ENCODE peak calls at places on chromosomes 16 and 17, in five cellular contexts. One of them, this sample, is unnamed.

GRCh38 chr17:6461792-6462524 is 17.7 kb downstream of the PIMREG start:
- DNase-seq in anterior cingulate cortex: no peak
- DNase-seq in mucosa of gallbladder: no peak
- DNase-seq in GM03348: no peak
- DNase-seq in activated CD4-positive, alpha-beta T cell treated with anti-CD3 and anti-CD28 coated beads, Interleukin-2, amount 50 U/mL, for 1 hour: no peak
- DNase-seq in this sample: no peak

GRCh38 chr16:2964416-2965223 is 545 bp downstream of the KREMEN2 start:
- DNase-seq in anterior cingulate cortex: no peak
- DNase-seq in mucosa of gallbladder: no peak
- DNase-seq in GM03348: peak
- DNase-seq in activated CD4-positive, alpha-beta T cell treated with anti-CD3 and anti-CD28 coated beads, Interleukin-2, amount 50 U/mL, for 1 hour: peak
- DNase-seq in this sample: peak

GRCh38 chr16:85557976-85558589 is 55.0 kb upstream of the GSE1 start:
- DNase-seq in anterior cingulate cortex: no peak
- DNase-seq in mucosa of gallbladder: peak
- DNase-seq in GM03348: peak
- DNase-seq in activated CD4-positive, alpha-beta T cell treated with anti-CD3 and anti-CD28 coated beads, Interleukin-2, amount 50 U/mL, for 1 hour: no peak
- DNase-seq in this sample: no peak

GRCh38 chr17:50799582-50799981 is 32.3 kb upstream of the ANKRD40CL start:
- DNase-seq in anterior cingulate cortex: no peak
- DNase-seq in mucosa of gallbladder: no peak
- DNase-seq in GM03348: no peak
- DNase-seq in activated CD4-positive, alpha-beta T cell treated with anti-CD3 and anti-CD28 coated beads, Interleukin-2, amount 50 U/mL, for 1 hour: no peak
- DNase-seq in this sample: no peak

GRCh38 chr17:59634632-59635561 is 15.2 kb downstream of the CLTC start:
- DNase-seq in anterior cingulate cortex: no peak
- DNase-seq in mucosa of gallbladder: no peak
- DNase-seq in GM03348: no peak
- DNase-seq in activated CD4-positive, alpha-beta T cell treated with anti-CD3 and anti-CD28 coated beads, Interleukin-2, amount 50 U/mL, for 1 hour: no peak
- DNase-seq in this sample: no peak

GRCh38 chr16:80231118-80231515 is 309.7 kb upstream of the DYNLRB2 start:
- DNase-seq in anterior cingulate cortex: no peak
- DNase-seq in mucosa of gallbladder: no peak
- DNase-seq in GM03348: peak
- DNase-seq in activated CD4-positive, alpha-beta T cell treated with anti-CD3 and anti-CD28 coated beads, Interleukin-2, amount 50 U/mL, for 1 hour: no peak
- DNase-seq in this sample: no peak

GRCh38 chr17:76953926-76954325 is 85.7 kb downstream of the MGAT5B start:
- DNase-seq in anterior cingulate cortex: no peak
- DNase-seq in mucosa of gallbladder: no peak
- DNase-seq in GM03348: no peak
- DNase-seq in activated CD4-positive, alpha-beta T cell treated with anti-CD3 and anti-CD28 coated beads, Interleukin-2, amount 50 U/mL, for 1 hour: no peak
- DNase-seq in this sample: no peak

GRCh38 chr17:67027031-67027628 is 17.2 kb upstream of the CACNG1 start:
- DNase-seq in anterior cingulate cortex: no peak
- DNase-seq in mucosa of gallbladder: no peak
- DNase-seq in GM03348: peak
- DNase-seq in activated CD4-positive, alpha-beta T cell treated with anti-CD3 and anti-CD28 coated beads, Interleukin-2, amount 50 U/mL, for 1 hour: no peak
- DNase-seq in this sample: no peak

GRCh38 chr16:78249056-78249455 is 149.6 kb downstream of the WWOX start:
- DNase-seq in anterior cingulate cortex: no peak
- DNase-seq in mucosa of gallbladder: peak
- DNase-seq in GM03348: no peak
- DNase-seq in activated CD4-positive, alpha-beta T cell treated with anti-CD3 and anti-CD28 coated beads, Interleukin-2, amount 50 U/mL, for 1 hour: no peak
- DNase-seq in this sample: no peak

GRCh38 chr17:74008196-74008595 is 195.3 kb upstream of the RPL38 start:
- DNase-seq in anterior cingulate cortex: no peak
- DNase-seq in mucosa of gallbladder: no peak
- DNase-seq in GM03348: no peak
- DNase-seq in activated CD4-positive, alpha-beta T cell treated with anti-CD3 and anti-CD28 coated beads, Interleukin-2, amount 50 U/mL, for 1 hour: no peak
- DNase-seq in this sample: no peak

GRCh38 chr17:45584092-45585036 is 93.8 kb upstream of the PLEKHM1 start:
- DNase-seq in anterior cingulate cortex: no peak
- DNase-seq in mucosa of gallbladder: peak
- DNase-seq in GM03348: peak
- DNase-seq in activated CD4-positive, alpha-beta T cell treated with anti-CD3 and anti-CD28 coated beads, Interleukin-2, amount 50 U/mL, for 1 hour: peak
- DNase-seq in this sample: peak

GRCh38 chr16:1941924-1942809 is 832 bp downstream of the MSRB1 start:
- DNase-seq in anterior cingulate cortex: no peak
- DNase-seq in mucosa of gallbladder: no peak
- DNase-seq in GM03348: no peak
- DNase-seq in activated CD4-positive, alpha-beta T cell treated with anti-CD3 and anti-CD28 coated beads, Interleukin-2, amount 50 U/mL, for 1 hour: no peak
- DNase-seq in this sample: no peak

GRCh38 chr16:58485184-58485887 is 14.6 kb upstream of the NDRG4 start:
- DNase-seq in anterior cingulate cortex: no peak
- DNase-seq in mucosa of gallbladder: no peak
- DNase-seq in GM03348: no peak
- DNase-seq in activated CD4-positive, alpha-beta T cell treated with anti-CD3 and anti-CD28 coated beads, Interleukin-2, amount 50 U/mL, for 1 hour: no peak
- DNase-seq in this sample: no peak

GRCh38 chr16:64695684-64696083 is 426.2 kb downstream of the CDH11 start:
- DNase-seq in anterior cingulate cortex: no peak
- DNase-seq in mucosa of gallbladder: no peak
- DNase-seq in GM03348: no peak
- DNase-seq in activated CD4-positive, alpha-beta T cell treated with anti-CD3 and anti-CD28 coated beads, Interleukin-2, amount 50 U/mL, for 1 hour: no peak
- DNase-seq in this sample: no peak

GRCh38 chr17:15920758-15921239 is 24.1 kb upstream of the ADORA2B start:
- DNase-seq in anterior cingulate cortex: no peak
- DNase-seq in mucosa of gallbladder: peak
- DNase-seq in GM03348: peak
- DNase-seq in activated CD4-positive, alpha-beta T cell treated with anti-CD3 and anti-CD28 coated beads, Interleukin-2, amount 50 U/mL, for 1 hour: no peak
- DNase-seq in this sample: no peak

GRCh38 chr16:59412275-59412841 is 678.2 kb upstream of the GOT2 start:
- DNase-seq in anterior cingulate cortex: no peak
- DNase-seq in mucosa of gallbladder: no peak
- DNase-seq in GM03348: peak
- DNase-seq in activated CD4-positive, alpha-beta T cell treated with anti-CD3 and anti-CD28 coated beads, Interleukin-2, amount 50 U/mL, for 1 hour: no peak
- DNase-seq in this sample: no peak

GRCh38 chr17:57518587-57519118 is 226.4 kb downstream of the CCDC182 start:
- DNase-seq in anterior cingulate cortex: no peak
- DNase-seq in mucosa of gallbladder: no peak
- DNase-seq in GM03348: no peak
- DNase-seq in activated CD4-positive, alpha-beta T cell treated with anti-CD3 and anti-CD28 coated beads, Interleukin-2, amount 50 U/mL, for 1 hour: no peak
- DNase-seq in this sample: no peak

GRCh38 chr16:29678691-29679267 is at the start of gene QPRT:
- DNase-seq in anterior cingulate cortex: peak
- DNase-seq in mucosa of gallbladder: no peak
- DNase-seq in GM03348: peak
- DNase-seq in activated CD4-positive, alpha-beta T cell treated with anti-CD3 and anti-CD28 coated beads, Interleukin-2, amount 50 U/mL, for 1 hour: no peak
- DNase-seq in this sample: no peak

GRCh38 chr17:15436399-15437369 is 30.7 kb downstream of the CDRT4 start:
- DNase-seq in anterior cingulate cortex: peak
- DNase-seq in mucosa of gallbladder: peak
- DNase-seq in GM03348: peak
- DNase-seq in activated CD4-positive, alpha-beta T cell treated with anti-CD3 and anti-CD28 coated beads, Interleukin-2, amount 50 U/mL, for 1 hour: no peak
- DNase-seq in this sample: peak

GRCh38 chr16:57470683-57471082 is 8.2 kb downstream of the POLR2C start:
- DNase-seq in anterior cingulate cortex: no peak
- DNase-seq in mucosa of gallbladder: peak
- DNase-seq in GM03348: no peak
- DNase-seq in activated CD4-positive, alpha-beta T cell treated with anti-CD3 and anti-CD28 coated beads, Interleukin-2, amount 50 U/mL, for 1 hour: no peak
- DNase-seq in this sample: peak

GRCh38 chr17:17151055-17151454 is 55.1 kb downstream of the PLD6 start:
- DNase-seq in anterior cingulate cortex: no peak
- DNase-seq in mucosa of gallbladder: no peak
- DNase-seq in GM03348: peak
- DNase-seq in activated CD4-positive, alpha-beta T cell treated with anti-CD3 and anti-CD28 coated beads, Interleukin-2, amount 50 U/mL, for 1 hour: no peak
- DNase-seq in this sample: no peak

GRCh38 chr17:35900280-35900679 is 20.1 kb upstream of the CCL5 start:
- DNase-seq in anterior cingulate cortex: no peak
- DNase-seq in mucosa of gallbladder: no peak
- DNase-seq in GM03348: no peak
- DNase-seq in activated CD4-positive, alpha-beta T cell treated with anti-CD3 and anti-CD28 coated beads, Interleukin-2, amount 50 U/mL, for 1 hour: no peak
- DNase-seq in this sample: no peak

GRCh38 chr17:2853722-2854580 is 57.7 kb downstream of the RAP1GAP2 start:
- DNase-seq in anterior cingulate cortex: peak
- DNase-seq in mucosa of gallbladder: peak
- DNase-seq in GM03348: peak
- DNase-seq in activated CD4-positive, alpha-beta T cell treated with anti-CD3 and anti-CD28 coated beads, Interleukin-2, amount 50 U/mL, for 1 hour: no peak
- DNase-seq in this sample: no peak

GRCh38 chr17:6701719-6702118 is 11.4 kb downstream of the SLC13A5 start:
- DNase-seq in anterior cingulate cortex: no peak
- DNase-seq in mucosa of gallbladder: no peak
- DNase-seq in GM03348: peak
- DNase-seq in activated CD4-positive, alpha-beta T cell treated with anti-CD3 and anti-CD28 coated beads, Interleukin-2, amount 50 U/mL, for 1 hour: peak
- DNase-seq in this sample: no peak

GRCh38 chr17:41003926-41004325 is 4.2 kb upstream of the KRTAP3-2 start:
- DNase-seq in anterior cingulate cortex: no peak
- DNase-seq in mucosa of gallbladder: no peak
- DNase-seq in GM03348: no peak
- DNase-seq in activated CD4-positive, alpha-beta T cell treated with anti-CD3 and anti-CD28 coated beads, Interleukin-2, amount 50 U/mL, for 1 hour: no peak
- DNase-seq in this sample: no peak

This sample was measured in lower leg skin.